ENCODE peak calls at places on chromosomes 4 and X, in six cellular contexts. One of them, this sample, is unnamed.

GRCh38 chr4:137998666-137999429 is 243.3 kb downstream of the SLC7A11 start:
- DNase-seq in A549: no peak
- DNase-seq in ovary: no peak
- DNase-seq in K562: no peak
- DNase-seq in SK-N-SH: no peak
- DNase-seq in sigmoid colon: no peak
- DNase-seq in this sample: no peak

GRCh38 chrX:49172280-49172780 is 632 bp downstream of the PLP2 start:
- DNase-seq in A549: peak
- DNase-seq in ovary: peak
- DNase-seq in K562: peak
- DNase-seq in SK-N-SH: peak
- DNase-seq in sigmoid colon: peak
- DNase-seq in this sample: peak

GRCh38 chrX:110992611-110993010 is 103.4 kb upstream of the PAK3 start:
- DNase-seq in A549: peak
- DNase-seq in ovary: peak
- DNase-seq in K562: peak
- DNase-seq in SK-N-SH: peak
- DNase-seq in sigmoid colon: no peak
- DNase-seq in this sample: no peak

GRCh38 chrX:111133389-111133788 is 37.4 kb downstream of the PAK3 start:
- DNase-seq in A549: no peak
- DNase-seq in ovary: no peak
- DNase-seq in K562: no peak
- DNase-seq in SK-N-SH: no peak
- DNase-seq in sigmoid colon: no peak
- DNase-seq in this sample: no peak

GRCh38 chr4:15926486-15926885 is 12.1 kb downstream of the FGFBP1 start:
- DNase-seq in A549: no peak
- DNase-seq in ovary: no peak
- DNase-seq in K562: no peak
- DNase-seq in SK-N-SH: no peak
- DNase-seq in sigmoid colon: no peak
- DNase-seq in this sample: no peak

GRCh38 chr4:94603170-94603747 is 151.5 kb downstream of the PDLIM5 start:
- DNase-seq in A549: peak
- DNase-seq in ovary: peak
- DNase-seq in K562: peak
- DNase-seq in SK-N-SH: no peak
- DNase-seq in sigmoid colon: no peak
- DNase-seq in this sample: no peak

GRCh38 chr4:164239976-164240375 is 514.0 kb upstream of the SMIM31 start:
- DNase-seq in A549: no peak
- DNase-seq in ovary: no peak
- DNase-seq in K562: no peak
- DNase-seq in SK-N-SH: no peak
- DNase-seq in sigmoid colon: no peak
- DNase-seq in this sample: no peak

GRCh38 chr4:8547108-8547911 is 32.9 kb upstream of the GPR78 start:
- DNase-seq in A549: peak
- DNase-seq in ovary: peak
- DNase-seq in K562: peak
- DNase-seq in SK-N-SH: peak
- DNase-seq in sigmoid colon: no peak
- DNase-seq in this sample: no peak

GRCh38 chrX:2264179-2265030 is 236.4 kb downstream of the DHRSX start:
- DNase-seq in A549: no peak
- DNase-seq in ovary: no peak
- DNase-seq in K562: no peak
- DNase-seq in SK-N-SH: no peak
- DNase-seq in sigmoid colon: no peak
- DNase-seq in this sample: no peak

GRCh38 chr4:150136036-150136435 is 57.8 kb downstream of the DCLK2 start:
- DNase-seq in A549: no peak
- DNase-seq in ovary: no peak
- DNase-seq in K562: no peak
- DNase-seq in SK-N-SH: no peak
- DNase-seq in sigmoid colon: no peak
- DNase-seq in this sample: no peak

DNA sequence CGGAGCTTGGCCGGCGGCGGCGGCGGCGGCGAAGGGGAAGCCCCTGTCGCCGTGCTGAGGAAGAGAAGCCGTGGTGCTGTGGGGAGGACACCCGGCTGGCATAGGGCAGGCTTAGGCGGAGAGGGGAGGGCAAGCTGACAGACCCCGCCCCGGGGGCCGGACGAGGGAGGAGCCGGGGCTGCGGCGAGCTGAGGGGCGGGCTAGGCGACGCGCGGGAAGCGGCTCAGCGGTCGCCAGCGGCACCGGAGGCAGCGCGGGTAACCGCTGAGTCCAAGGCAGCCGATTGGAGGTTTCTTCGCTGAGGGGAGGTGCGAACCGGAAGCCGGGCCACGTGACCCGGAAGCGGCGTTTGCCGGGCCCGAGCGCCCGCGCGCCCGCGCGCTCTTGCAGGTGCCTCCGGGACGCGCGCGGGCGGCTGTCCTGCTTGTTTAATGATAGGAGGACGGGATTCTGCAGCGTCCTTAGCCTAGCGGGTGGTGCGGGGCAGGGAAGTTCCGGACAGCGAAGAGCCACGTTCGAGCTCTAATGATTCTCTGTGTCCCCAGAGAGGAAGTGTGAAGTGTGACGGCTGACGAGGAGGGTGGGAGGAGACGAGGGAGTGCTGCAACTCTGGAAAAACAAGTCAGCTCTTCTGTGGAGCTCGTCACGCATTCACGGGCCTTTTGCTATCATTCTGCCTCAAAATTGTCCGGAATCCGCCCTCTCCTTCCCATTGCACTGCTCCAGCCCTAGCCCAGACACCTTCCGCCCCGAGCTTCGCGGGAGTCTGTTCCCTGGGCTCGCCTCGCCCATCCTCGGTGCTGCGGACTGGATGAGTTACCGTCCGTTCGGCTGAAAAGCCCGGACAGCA is at the start of gene AP1S2:
- DNase-seq in A549: peak
- DNase-seq in ovary: peak
- DNase-seq in K562: peak
- DNase-seq in SK-N-SH: peak
- DNase-seq in sigmoid colon: peak
- DNase-seq in this sample: peak
- H3K27ac ChIP-seq in A549: peak
- H3K27ac ChIP-seq in ovary: peak
- H3K27ac ChIP-seq in K562: peak
- H3K27ac ChIP-seq in SK-N-SH: peak
- H3K27ac ChIP-seq in sigmoid colon: peak
- H3K27ac ChIP-seq in this sample: peak

DNA sequence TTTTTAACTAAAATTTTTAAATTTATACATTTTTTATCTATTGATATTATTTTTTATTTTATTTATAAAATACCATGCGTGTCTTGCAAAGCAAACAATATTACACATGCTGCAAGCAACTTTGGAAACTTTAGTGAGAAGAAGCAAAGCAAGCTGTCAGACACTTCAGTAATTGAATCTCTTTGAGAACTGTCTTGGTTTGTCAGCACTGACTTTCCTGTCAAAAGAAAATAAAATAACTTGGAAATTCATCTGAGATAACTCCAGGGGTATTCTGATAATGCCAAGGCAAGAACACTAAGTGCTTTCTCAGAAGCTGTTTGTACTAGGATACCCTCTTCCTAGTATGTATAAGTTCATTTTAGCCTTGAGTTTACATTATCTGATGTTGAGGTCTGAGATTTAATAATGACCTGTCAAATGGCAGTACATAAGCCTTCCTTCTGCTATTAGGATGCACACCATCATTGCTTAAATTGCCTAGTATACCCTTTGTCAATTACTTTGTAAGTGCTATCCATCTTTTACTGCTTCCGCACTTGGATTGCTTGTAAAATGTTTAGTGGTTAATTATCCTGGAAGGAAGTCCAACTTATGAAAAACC is 624.2 kb upstream of the AGA start:
- DNase-seq in A549: no peak
- DNase-seq in ovary: no peak
- DNase-seq in K562: no peak
- DNase-seq in SK-N-SH: no peak
- DNase-seq in sigmoid colon: no peak
- DNase-seq in this sample: no peak
- TF ChIP-seq EP300 in A549: no peak
- TF ChIP-seq EP300 in ovary: no peak
- TF ChIP-seq EP300 in K562: no peak
- TF ChIP-seq EP300 in SK-N-SH: no peak
- TF ChIP-seq EP300 in sigmoid colon: no peak
- TF ChIP-seq EP300 in this sample: no peak

GRCh38 chr4:84496356-84497219 is 2.5 kb downstream of the NKX6-1 start:
- DNase-seq in A549: no peak
- DNase-seq in ovary: no peak
- DNase-seq in K562: no peak
- DNase-seq in SK-N-SH: peak
- DNase-seq in sigmoid colon: no peak
- DNase-seq in this sample: no peak

GRCh38 chr4:84497835-84498202 is 1.3 kb downstream of the NKX6-1 start:
- DNase-seq in A549: no peak
- DNase-seq in ovary: no peak
- DNase-seq in K562: no peak
- DNase-seq in SK-N-SH: no peak
- DNase-seq in sigmoid colon: no peak
- DNase-seq in this sample: no peak

GRCh38 chr4:84498203-84499026 is 677 bp downstream of the NKX6-1 start:
- DNase-seq in A549: peak
- DNase-seq in ovary: peak
- DNase-seq in K562: no peak
- DNase-seq in SK-N-SH: peak
- DNase-seq in sigmoid colon: no peak
- DNase-seq in this sample: no peak

GRCh38 chr4:84495448-84496221 is 3.5 kb downstream of the NKX6-1 start:
- DNase-seq in A549: no peak
- DNase-seq in ovary: no peak
- DNase-seq in K562: no peak
- DNase-seq in SK-N-SH: no peak
- DNase-seq in sigmoid colon: no peak
- DNase-seq in this sample: no peak

GRCh38 chr4:84497220-84497834 is 1.8 kb downstream of the NKX6-1 start:
- DNase-seq in A549: no peak
- DNase-seq in ovary: no peak
- DNase-seq in K562: no peak
- DNase-seq in SK-N-SH: peak
- DNase-seq in sigmoid colon: no peak
- DNase-seq in this sample: no peak
- H3K27ac ChIP-seq in A549: peak
- H3K27ac ChIP-seq in ovary: no peak
- H3K27ac ChIP-seq in K562: no peak
- H3K27ac ChIP-seq in SK-N-SH: no peak
- H3K27ac ChIP-seq in sigmoid colon: no peak
- H3K27ac ChIP-seq in this sample: no peak

DNA sequence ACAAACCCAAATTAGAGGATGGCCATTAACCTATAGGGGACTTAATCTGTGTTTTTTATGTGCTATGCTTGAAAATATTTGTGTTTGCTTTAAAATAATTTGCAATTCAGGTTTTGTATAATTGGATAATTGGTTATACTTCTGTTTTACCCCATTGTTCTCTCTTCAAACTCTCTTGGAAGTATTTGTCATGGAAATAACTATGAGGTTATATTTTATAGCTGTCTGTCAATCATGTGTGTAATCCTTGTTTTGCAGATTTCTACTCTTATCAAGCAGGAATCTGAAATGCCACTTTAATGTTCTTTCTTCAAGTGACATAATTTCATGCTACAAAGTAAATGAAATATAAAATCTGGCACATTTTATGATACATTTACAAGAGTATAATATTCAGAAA is 15.4 kb upstream of the NDUFC1 start:
- DNase-seq in A549: no peak
- DNase-seq in ovary: no peak
- DNase-seq in K562: no peak
- DNase-seq in SK-N-SH: no peak
- DNase-seq in sigmoid colon: no peak
- DNase-seq in this sample: no peak
- TF ChIP-seq EP300 in A549: no peak
- TF ChIP-seq EP300 in ovary: no peak
- TF ChIP-seq EP300 in K562: no peak
- TF ChIP-seq EP300 in SK-N-SH: no peak
- TF ChIP-seq EP300 in sigmoid colon: no peak
- TF ChIP-seq EP300 in this sample: no peak

GRCh38 chr4:139470997-139471665 is 17.2 kb downstream of the RAB33B start:
- DNase-seq in A549: no peak
- DNase-seq in ovary: no peak
- DNase-seq in K562: no peak
- DNase-seq in SK-N-SH: no peak
- DNase-seq in sigmoid colon: no peak
- DNase-seq in this sample: no peak
- H3K27ac ChIP-seq in A549: no peak
- H3K27ac ChIP-seq in ovary: no peak
- H3K27ac ChIP-seq in K562: no peak
- H3K27ac ChIP-seq in SK-N-SH: no peak
- H3K27ac ChIP-seq in sigmoid colon: no peak
- H3K27ac ChIP-seq in this sample: no peak